ENCODE peak calls at places on chromosomes 16 and 17, in seven cellular contexts. U is adipocyte, X is brain microvascular endothelial cell, H is sigmoid colon, G is iPS DF 6.9, N is cardiac fibroblast, Y is AG10803. W is an unnamed sample.
A peak's percentile ranks its signal among the peaks of the same experiment; 100 is the strongest.

GRCh38 chr16:89615596-89616090 is 2.2 kb downstream of the DPEP1 start:
- DNase-seq in G (peak; percentile 54), U (peak; percentile 50), N (peak; percentile 26), H (no peak), Y (no peak), X (no peak), W (no peak)

GRCh38 chr16:49351119-49351518 is 22.5 kb upstream of the C16orf78 start:
- DNase-seq in H (no peak), N (no peak), U (no peak), G (no peak), Y (no peak), X (no peak), W (no peak)

GRCh38 chr17:74077231-74077630 is 126.2 kb upstream of the RPL38 start:
- DNase-seq in Y (no peak), G (no peak), X (no peak), U (no peak), H (no peak), N (no peak), W (no peak)

GRCh38 chr16:11963706-11964105 is 1.3 kb upstream of the TNFRSF17 start:
- DNase-seq in N (no peak), H (no peak), X (no peak), G (no peak), U (no peak), Y (no peak), W (no peak)

GRCh38 chr17:43524945-43525575 is 21.1 kb downstream of the ETV4 start:
- DNase-seq in U (peak; percentile 67), X (peak; percentile 25), Y (peak; percentile 21), H (no peak), N (peak; percentile 50), G (no peak), W (no peak)

GRCh38 chr17:57294629-57295501 is 38.5 kb downstream of the MSI2 start:
- DNase-seq in X (peak; percentile 29), G (no peak), U (no peak), H (no peak), N (no peak), Y (no peak), W (no peak)

GRCh38 chr17:22506231-22506630 is 813.9 kb downstream of the KCNJ18 start:
- DNase-seq in Y (no peak), X (no peak), N (no peak), G (no peak), U (no peak), H (no peak), W (peak; percentile 76)

GRCh38 chr16:3038256-3038655 is 1.5 kb upstream of the BICDL2 start:
- DNase-seq in U (no peak), H (no peak), X (no peak), G (no peak), Y (no peak), N (no peak), W (no peak)

GRCh38 chr17:70544307-70544706 is 375.0 kb downstream of the KCNJ2 start:
- DNase-seq in U (no peak), X (no peak), Y (no peak), G (no peak), H (no peak), N (no peak), W (no peak)

GRCh38 chr16:28491080-28491969 is 549 bp downstream of the CLN3 start:
- DNase-seq in H (peak; percentile 77), X (no peak), G (no peak), Y (peak; percentile 9), U (peak; percentile 58), N (peak; percentile 13), W (peak; percentile 48)

GRCh38 chr16:11309895-11310633 is 28.9 kb upstream of the PRM1 start:
- DNase-seq in U (no peak), H (no peak), N (no peak), G (no peak), Y (no peak), X (no peak), W (no peak)

GRCh38 chr17:38871247-38871991 is 1.6 kb downstream of the LASP1 start:
- DNase-seq in H (peak; percentile 82), G (no peak), X (peak; percentile 69), U (peak; percentile 81), N (peak; percentile 68), Y (peak; percentile 53), W (peak; percentile 93)

GRCh38 chr17:42422412-42422957 is 571 bp downstream of the CAVIN1 start:
- DNase-seq in N (peak; percentile 35), X (no peak), G (no peak), Y (no peak), U (peak; percentile 56), H (peak; percentile 77), W (no peak)

GRCh38 chr16:3882531-3882930 is 2.0 kb upstream of the CREBBP start:
- DNase-seq in G (no peak), X (no peak), Y (no peak), N (no peak), U (no peak), H (no peak), W (no peak)

GRCh38 chr16:71572497-71573116 is 4.3 kb downstream of the TAT start:
- DNase-seq in U (no peak), X (no peak), G (no peak), Y (no peak), N (no peak), H (no peak), W (no peak)

GRCh38 chr16:65532218-65532617 is 410.4 kb upstream of the CDH11 start:
- DNase-seq in X (no peak), U (peak; percentile 19), G (no peak), Y (no peak), N (no peak), H (no peak), W (no peak)

GRCh38 chr17:82281076-82281475 is 7.6 kb upstream of the CSNK1D start:
- DNase-seq in G (no peak), Y (no peak), N (no peak), X (no peak), U (no peak), H (no peak), W (no peak)

GRCh38 chr17:68355093-68355492 is 63.8 kb downstream of the ARSG start:
- DNase-seq in H (no peak), U (peak; percentile 43), X (peak; percentile 81), G (no peak), N (peak; percentile 58), Y (peak; percentile 34), W (no peak)

GRCh38 chr16:81718637-81719036 is 60.5 kb upstream of the PLCG2 start:
- DNase-seq in X (no peak), H (no peak), N (no peak), U (no peak), G (no peak), Y (no peak), W (no peak)

GRCh38 chr16:85699628-85700027 is 10.9 kb upstream of the GINS2 start:
- DNase-seq in Y (peak; percentile 53), N (peak; percentile 72), G (no peak), X (peak; percentile 69), H (no peak), U (peak; percentile 34), W (no peak)

DNA sequence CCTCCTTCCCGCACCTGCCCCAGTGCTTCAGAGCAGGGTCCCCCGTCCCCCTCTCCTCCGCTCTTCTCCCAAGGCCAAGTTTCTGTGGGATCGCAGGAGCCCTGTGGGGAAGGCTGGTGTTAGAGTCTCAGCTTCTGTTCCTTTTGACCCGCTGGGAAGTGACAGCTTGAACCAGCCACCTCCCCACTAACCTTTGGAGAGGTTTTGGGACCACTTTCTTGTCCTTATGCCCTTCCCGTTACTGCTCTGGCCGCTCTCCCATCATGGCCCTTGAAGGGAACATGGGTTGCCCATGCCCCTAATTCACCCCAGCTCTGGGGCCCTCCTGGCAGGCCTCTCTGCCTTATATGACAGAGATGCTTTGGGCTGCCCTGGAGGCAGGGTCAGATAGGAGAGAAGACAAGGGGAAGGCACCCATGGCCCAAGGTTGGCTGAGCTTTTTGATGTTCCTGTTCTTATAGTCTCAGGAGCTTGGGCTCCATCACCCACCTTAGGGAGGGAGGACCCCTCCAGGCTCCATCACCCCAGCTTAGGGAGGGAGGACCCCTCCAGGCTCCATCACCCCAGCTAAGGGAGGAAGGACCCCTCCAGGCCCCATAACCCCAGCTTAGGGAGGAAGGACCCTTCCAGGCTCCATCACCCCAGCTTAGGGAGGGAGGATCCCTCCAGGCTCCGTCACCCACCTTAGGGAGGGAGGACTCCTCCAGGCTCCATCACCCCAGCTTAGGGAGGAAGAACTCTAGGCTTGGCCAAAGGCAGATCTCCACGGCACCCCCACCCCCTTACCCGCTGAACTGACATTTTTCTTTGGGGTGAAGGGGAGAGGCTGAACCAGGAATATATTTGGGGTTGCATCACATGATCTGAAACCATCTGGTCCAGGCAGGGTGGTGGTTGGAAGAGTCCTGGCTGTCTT is 45.0 kb downstream of the NT5M start:
- DNase-seq in N (no peak), X (no peak), H (peak; percentile 25), U (no peak), Y (no peak), G (no peak), W (peak; percentile 74)
- H3K4me3 ChIP-seq in N (no peak overlapping the region), X (no peak overlapping the region), H (no peak overlapping the region), U (no peak overlapping the region), Y (no peak overlapping the region), G (no peak overlapping the region), W (no peak overlapping the region)

GRCh38 chr17:3893720-3894116 is 865 bp upstream of the CAMKK1 start:
- DNase-seq in H (no peak), Y (no peak), N (no peak), U (no peak), X (no peak), G (no peak), W (no peak)
- H3K4me3 ChIP-seq in H (peak overlapping the region; percentile 76), Y (no peak overlapping the region), N (no peak overlapping the region), U (peak overlapping the region; percentile 78), X (no peak overlapping the region), G (peak overlapping the region; percentile 65), W (no peak overlapping the region)

DNA sequence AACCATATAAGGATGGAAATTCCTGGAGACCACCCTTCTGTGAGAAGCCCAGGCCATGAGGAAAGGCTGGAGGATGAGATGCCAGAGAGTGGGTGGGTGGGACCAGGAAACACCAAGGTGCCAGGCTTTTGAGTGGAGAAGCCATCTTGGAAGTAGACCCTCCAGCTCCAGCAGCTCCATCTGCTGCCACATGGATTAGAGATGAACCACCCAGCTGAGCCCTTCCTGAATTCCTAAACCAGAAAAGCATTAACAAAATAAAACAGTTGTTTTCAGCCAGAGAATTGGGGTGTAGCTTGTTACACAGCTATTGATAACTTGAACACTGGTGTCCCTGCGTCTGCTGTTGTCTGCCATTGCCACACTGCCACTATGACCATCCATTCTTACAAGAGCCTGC is 6.3 kb upstream of the TMEM114 start:
- DNase-seq in N (no peak), G (no peak), H (no peak), X (no peak), U (no peak), Y (no peak), W (no peak)
- H3K4me3 ChIP-seq in N (no peak overlapping the region), G (no peak overlapping the region), H (no peak overlapping the region), X (no peak overlapping the region), U (no peak overlapping the region), Y (no peak overlapping the region), W (no peak overlapping the region)

DNA sequence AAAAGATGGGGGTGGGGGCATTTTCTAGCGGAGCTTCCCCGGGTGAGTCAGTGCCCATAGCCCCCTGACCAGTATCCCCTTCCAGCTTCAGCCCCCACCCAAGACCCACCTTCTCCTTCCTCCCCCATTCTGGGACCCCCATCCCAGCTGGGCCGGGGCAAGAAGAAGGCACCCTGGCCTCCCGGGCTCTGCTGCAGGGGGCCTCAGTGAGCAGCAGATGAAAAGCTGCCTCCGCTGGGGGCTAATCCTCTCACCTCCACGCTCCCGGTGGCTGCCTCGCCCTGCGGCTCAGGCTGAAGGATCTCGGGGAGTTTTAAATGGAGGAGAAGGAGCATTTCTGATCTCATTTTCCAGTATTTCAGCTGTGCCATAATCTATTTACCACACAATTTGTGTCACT is 313.5 kb upstream of the TNRC6C start:
- DNase-seq in N (no peak), G (no peak), Y (no peak), U (no peak), H (no peak), X (no peak), W (peak; percentile 76)
- H3K4me3 ChIP-seq in N (no peak overlapping the region), G (no peak overlapping the region), Y (no peak overlapping the region), U (no peak overlapping the region), H (no peak overlapping the region), X (no peak overlapping the region), W (no peak overlapping the region)